ENCODE peak calls at places on chromosomes 11 and 22, in four cellular contexts. J is K562, D is GM12878, V is GM12891. X is an unnamed sample.

GRCh38 chr11:102192349-102193066 is 82.3 kb downstream of the YAP1 start:
- DNase-seq in V (no peak), D (no peak), J (no peak), X (no peak)

GRCh38 chr11:112227002-112227401 is 774 bp downstream of the PTS start:
- DNase-seq in D (no peak), J (peak), V (no peak), X (no peak)

GRCh38 chr11:119516060-119516459 is 93.1 kb upstream of the THY1 start:
- DNase-seq in D (no peak), V (no peak), J (no peak), X (no peak)

GRCh38 chr11:102230186-102230585 is 87.1 kb upstream of the BIRC3 start:
- DNase-seq in D (no peak), J (no peak), V (no peak), X (no peak)

GRCh38 chr11:70233511-70233919 is 30.4 kb downstream of the FADD start:
- DNase-seq in V (no peak), D (no peak), J (peak), X (no peak)

GRCh38 chr11:38014405-38014804 is 1416.4 kb upstream of the RAG2 start:
- DNase-seq in D (no peak), J (no peak), V (no peak), X (no peak)

GRCh38 chr11:416757-417621 is 2.2 kb upstream of the SIGIRR start:
- DNase-seq in D (no peak), V (no peak), J (no peak), X (peak)

GRCh38 chr11:68524681-68525080 is 64.1 kb downstream of the PPP6R3 start:
- DNase-seq in D (no peak), V (no peak), J (no peak), X (no peak)

GRCh38 chr11:118928870-118929495 is 3.3 kb upstream of the BCL9L start:
- DNase-seq in D (no peak), J (peak), V (no peak), X (no peak)

GRCh38 chr11:49208006-49208721 is at the start of gene FOLH1:
- DNase-seq in D (no peak), J (no peak), V (peak), X (peak)

GRCh38 chr11:111582163-111582562 is 20.1 kb upstream of the SIK2 start:
- DNase-seq in J (no peak), V (no peak), D (no peak), X (no peak)

GRCh38 chr11:90251599-90251998 is 28.8 kb upstream of the CHORDC1 start:
- DNase-seq in J (no peak), V (no peak), D (no peak), X (no peak)

GRCh38 chr11:17765381-17766359 is 31.1 kb downstream of the KCNC1 start:
- DNase-seq in V (no peak), D (no peak), J (no peak), X (no peak)

GRCh38 chr11:35179466-35180135 is 40.6 kb downstream of the CD44 start:
- DNase-seq in V (no peak), D (no peak), J (no peak), X (no peak)

GRCh38 chr11:45110562-45110961 is 35.9 kb upstream of the PRDM11 start:
- DNase-seq in D (no peak), J (peak), V (peak), X (peak)

DNA sequence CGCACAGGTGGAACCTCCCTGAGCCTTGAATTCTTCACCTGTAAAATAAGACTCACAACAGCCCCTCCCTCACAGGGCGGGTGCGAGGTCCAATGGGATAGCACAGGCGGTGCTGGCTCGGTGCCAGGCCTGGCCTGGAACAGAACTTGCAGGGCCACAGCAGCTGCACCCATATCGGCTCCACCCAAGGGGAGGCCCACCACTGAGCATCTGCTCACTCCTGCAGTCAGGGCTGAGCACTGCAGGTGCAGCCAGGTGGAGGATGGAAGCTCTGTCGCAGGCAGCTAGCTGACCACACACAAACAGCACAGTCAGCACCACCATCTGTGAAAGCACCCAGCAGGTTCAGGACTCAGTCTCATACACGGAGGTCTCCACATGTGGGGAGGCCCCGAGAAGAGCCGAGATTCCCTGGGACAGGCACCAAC is 19.6 kb downstream of the VPS37C start:
- DNase-seq in V (no peak), J (peak), D (no peak), X (no peak)
- TF ChIP-seq SPI1 in V (no peak), J (no peak), D (no peak), X (no peak)

GRCh38 chr11:71452354-71453020 is 516 bp upstream of the NADSYN1 start:
- DNase-seq in J (no peak), D (no peak), V (no peak), X (peak)

GRCh38 chr11:71453911-71454304 is 905 bp downstream of the NADSYN1 start:
- DNase-seq in V (no peak), J (no peak), D (no peak), X (no peak)

GRCh38 chr11:71453021-71453910 is at the start of gene NADSYN1:
- DNase-seq in D (peak), J (peak), V (peak), X (peak)

GRCh38 chr11:71450507-71450906 is 2.3 kb upstream of the DHCR7 start:
- DNase-seq in V (no peak), D (no peak), J (no peak), X (no peak)

DNA sequence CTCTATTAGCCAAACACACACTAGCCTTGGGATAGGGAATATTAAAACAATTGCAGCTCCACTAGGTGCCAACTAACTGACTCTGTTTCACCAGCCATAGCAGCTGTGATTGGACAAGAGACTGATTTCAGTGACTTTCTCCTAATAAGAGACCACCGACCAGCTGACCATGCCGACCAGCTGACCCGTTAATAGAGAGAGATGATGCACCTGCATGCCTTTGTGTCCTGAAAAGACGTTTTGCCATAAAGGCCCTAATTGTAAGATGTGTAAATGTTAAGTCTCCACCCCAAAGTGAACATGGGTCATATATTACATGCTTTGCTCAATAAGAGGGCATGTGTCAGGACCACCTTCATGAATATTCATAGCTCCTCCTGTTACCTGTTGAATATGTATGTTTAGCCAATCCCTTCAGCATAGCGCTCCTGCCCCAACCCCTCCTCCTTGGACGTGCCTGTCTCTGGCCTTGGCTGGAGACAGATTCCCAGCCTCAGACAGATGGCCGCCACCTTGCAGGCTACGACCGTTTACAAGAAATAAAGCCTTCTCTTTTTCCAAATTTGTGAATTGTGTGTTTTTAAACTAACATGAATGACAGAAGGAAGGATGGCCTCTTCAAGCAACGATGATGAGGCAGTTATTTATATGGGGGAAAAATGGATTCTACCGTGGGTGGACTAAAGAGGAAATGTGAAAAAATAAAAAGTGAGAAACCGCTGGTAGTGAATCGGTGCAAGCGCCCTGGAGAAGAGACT is 1.2 kb upstream of the NADSYN1 start:
- DNase-seq in V (no peak), D (no peak), J (no peak), X (peak)
- TF ChIP-seq SPI1 in V (peak), D (peak), J (no peak), X (no peak)

DNA sequence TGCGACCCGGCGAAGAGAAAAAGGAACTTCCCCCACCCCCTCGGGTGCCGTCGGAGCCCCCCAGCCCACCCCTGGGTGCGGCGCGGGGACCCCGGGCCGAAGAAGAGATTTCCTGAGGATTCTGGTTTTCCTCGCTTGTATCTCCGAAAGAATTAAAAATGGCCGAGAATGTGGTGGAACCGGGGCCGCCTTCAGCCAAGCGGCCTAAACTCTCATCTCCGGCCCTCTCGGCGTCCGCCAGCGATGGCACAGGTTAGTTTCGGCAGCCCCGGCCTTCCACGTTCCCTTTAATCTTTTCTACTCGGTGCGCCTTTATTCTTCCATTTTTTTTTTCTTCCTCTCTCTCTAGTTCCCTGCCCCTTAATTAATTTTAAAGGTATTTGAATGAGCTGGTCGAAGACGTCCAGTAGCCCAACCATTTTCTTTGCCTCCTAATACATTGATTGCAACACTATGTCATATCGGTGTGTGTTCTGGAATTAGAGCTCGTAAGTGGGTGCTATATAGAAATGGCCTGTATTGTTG is 517 bp downstream of the EP300 start:
- DNase-seq in J (no peak), D (no peak), V (no peak), X (peak)
- TF ChIP-seq SPI1 in J (no peak), D (no peak), V (no peak), X (no peak)

GRCh38 chr11:86442420-86442819 is 67.7 kb downstream of the CCDC81 start:
- DNase-seq in D (no peak), J (no peak), V (no peak), X (no peak)

GRCh38 chr11:86440843-86441242 is 66.2 kb downstream of the CCDC81 start:
- DNase-seq in D (no peak), V (no peak), J (no peak), X (no peak)

GRCh38 chr11:86440305-86440716 is 65.6 kb downstream of the CCDC81 start:
- DNase-seq in V (no peak), D (no peak), J (no peak), X (no peak)

GRCh38 chr11:86435711-86436110 is 61.0 kb downstream of the CCDC81 start:
- DNase-seq in V (no peak), D (no peak), J (no peak), X (no peak)

GRCh38 chr11:86438685-86439084 is 64.0 kb downstream of the CCDC81 start:
- DNase-seq in D (no peak), V (no peak), J (no peak), X (no peak)
- TF ChIP-seq SPI1 in D (no peak), V (no peak), J (peak), X (no peak)

GRCh38 chr22:33757041-33757440 is 163.2 kb downstream of the LARGE1 start:
- DNase-seq in D (no peak), J (no peak), V (no peak), X (no peak)
- TF ChIP-seq SPI1 in D (no peak), J (no peak), V (no peak), X (no peak)

GRCh38 chr11:130455493-130456127 is 7.2 kb downstream of the ADAMTS15 start:
- DNase-seq in D (no peak), V (no peak), J (no peak), X (no peak)
- TF ChIP-seq SPI1 in D (no peak), V (no peak), J (no peak), X (no peak)

GRCh38 chr22:47090591-47091240 is 328.3 kb downstream of the TBC1D22A start:
- DNase-seq in D (no peak), V (no peak), J (peak), X (no peak)
- TF ChIP-seq SPI1 in D (no peak), V (no peak), J (no peak), X (no peak)

GRCh38 chr11:124320097-124320496 is at the start of gene OR8D2:
- DNase-seq in D (no peak), V (no peak), J (no peak), X (no peak)

GRCh38 chr11:124327775-124328174 is 7.8 kb upstream of the OR8D2 start:
- DNase-seq in V (no peak), J (no peak), D (no peak), X (no peak)

DNA sequence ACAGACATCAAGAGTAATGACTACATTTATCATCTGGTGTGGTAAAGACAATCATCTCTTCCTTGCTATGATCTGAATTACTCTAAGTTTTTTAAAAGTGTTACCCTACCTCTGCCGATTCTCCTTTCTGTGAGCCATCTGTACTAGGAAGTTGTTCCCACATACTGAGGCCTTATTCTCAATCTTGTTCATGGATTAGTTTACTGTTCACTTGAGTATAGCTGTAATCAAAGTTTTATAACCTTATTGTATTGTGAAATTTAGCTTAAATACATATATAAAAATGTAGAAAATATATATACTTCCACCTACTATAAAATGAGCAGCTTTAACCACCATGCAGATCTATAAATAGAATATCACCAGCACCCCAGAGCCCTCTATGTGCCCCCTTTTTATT is 2.4 kb upstream of the OR8D2 start:
- DNase-seq in J (no peak), V (no peak), D (no peak), X (no peak)
- TF ChIP-seq SPI1 in J (no peak), V (no peak), D (no peak), X (no peak)